ENCODE peak calls at places on chromosomes 1 and 21, in nine cellular contexts. R is aorta; M is stimulated activated CD4-positive, alpha-beta T cell treated with anti-CD3 and anti-CD28 coated beads, TNF-alpha, amount 100 ng/mL, for 1 hour; K is activated CD4-positive, alpha-beta T cell treated with anti-CD3 and anti-CD28 coated beads for 36 hours; J is CD8-positive, alpha-beta T cell; T is H9; V is GM23248; N is GM20000; W is SW480. C is an unnamed sample.
A peak's percentile ranks its signal among the peaks of the same experiment; 100 is the strongest.

GRCh38 chr1:198519639-198520501 is 20.6 kb downstream of the ATP6V1G3 start:
- DNase-seq in K (peak; percentile 34), V (no peak), R (no peak), J (no peak), T (no peak), N (no peak), W (no peak), M (no peak), C (no peak)

GRCh38 chr1:178969226-178969987 is 56.3 kb upstream of the FAM20B start:
- DNase-seq in V (no peak), K (no peak), N (no peak), R (no peak), M (no peak), W (no peak), J (no peak), T (no peak), C (no peak)

GRCh38 chr1:234978397-234979291 is 150.0 kb downstream of the TOMM20 start:
- DNase-seq in N (peak; percentile 63), K (peak; percentile 80), R (peak; percentile 75), T (no peak), M (no peak), W (peak; percentile 97), V (peak; percentile 72), J (peak; percentile 56), C (peak; percentile 95)

GRCh38 chr1:85406887-85407593 is 57.9 kb downstream of the DDAH1 start:
- DNase-seq in V (peak; percentile 98), M (no peak), R (no peak), T (no peak), J (no peak), W (no peak), N (no peak), K (no peak), C (peak; percentile 34)

GRCh38 chr1:153526132-153526543 is 9.7 kb downstream of the S100A6 start:
- DNase-seq in V (no peak), M (no peak), N (no peak), K (no peak), T (no peak), R (no peak), W (no peak), J (no peak), C (no peak)

GRCh38 chr1:98924971-98925370 is 79.7 kb downstream of the PLPPR5 start:
- DNase-seq in K (no peak), W (no peak), R (no peak), M (no peak), J (no peak), N (no peak), T (no peak), V (no peak), C (no peak)

GRCh38 chr21:31030367-31031106 is 7.7 kb downstream of the KRTAP19-8 start:
- DNase-seq in M (no peak), T (no peak), J (no peak), K (no peak), W (no peak), R (no peak), N (no peak), V (no peak), C (no peak)

GRCh38 chr1:149979972-149980548 is 30.5 kb downstream of the OTUD7B start:
- DNase-seq in K (no peak), T (no peak), M (no peak), W (peak; percentile 23), R (no peak), J (no peak), N (peak; percentile 12), V (peak; percentile 32), C (no peak)

GRCh38 chr1:111454859-111455641 is 5.8 kb downstream of the ATP5PB start:
- DNase-seq in J (no peak), M (no peak), T (no peak), R (no peak), K (peak; percentile 27), W (no peak), V (peak; percentile 38), N (peak; percentile 23), C (no peak)

GRCh38 chr1:5911157-5911556 is 81.1 kb downstream of the NPHP4 start:
- DNase-seq in R (peak; percentile 39), K (no peak), N (no peak), W (no peak), M (no peak), T (no peak), V (no peak), J (no peak), C (no peak)

GRCh38 chr1:116203936-116204335 is 92.7 kb downstream of the MAB21L3 start:
- DNase-seq in N (no peak), M (no peak), W (no peak), J (no peak), V (no peak), T (no peak), R (no peak), K (no peak), C (no peak)

GRCh38 chr21:41761211-41762181 is 5.4 kb downstream of the RIPK4 start:
- DNase-seq in M (no peak), J (no peak), R (peak; percentile 84), T (no peak), W (no peak), N (no peak), K (no peak), V (peak; percentile 35), C (peak; percentile 47)

GRCh38 chr1:56540467-56540866 is 38.9 kb downstream of the PLPP3 start:
- DNase-seq in K (no peak), V (no peak), J (no peak), R (no peak), T (no peak), M (no peak), W (no peak), N (no peak), C (no peak)

GRCh38 chr1:209040351-209040750 is 543.2 kb upstream of the CAMK1G start:
- DNase-seq in N (no peak), T (no peak), J (no peak), R (no peak), M (no peak), K (no peak), W (no peak), V (peak; percentile 40), C (no peak)

C was measured in DMS53.